ENCODE peak calls at places on chromosomes 1 and 21, in five cellular contexts. A is stimulated activated naive B cell treated with anti-CD40 and anti-IgM and Interleukin-4, amounts not matched to agents 10 μg/mL and 1 μg/mL and 100 μg/mL, for 72 hours; R is neuronal stem cell; H is GM06990; D is GM10248. T is an unnamed sample.

GRCh38 chr1:229318056-229318455 is 24.8 kb downstream of the CCSAP start:
- DNase-seq in A (no peak), R (no peak), H (no peak), D (no peak), T (no peak)

GRCh38 chr1:95035536-95035935 is 37.2 kb downstream of the ALG14 start:
- DNase-seq in A (no peak), R (no peak), H (no peak), D (no peak), T (peak)

GRCh38 chr1:153387001-153387400 is 3.9 kb downstream of the S100A8 start:
- DNase-seq in A (no peak), R (no peak), H (no peak), D (no peak), T (no peak)

GRCh38 chr1:90502696-90503095 is 214.4 kb downstream of the BARHL2 start:
- DNase-seq in A (no peak), R (peak), H (no peak), D (no peak), T (no peak)

GRCh38 chr1:18941221-18942141 is 15.0 kb downstream of the IFFO2 start:
- DNase-seq in A (no peak), R (peak), H (no peak), D (no peak), T (peak)

GRCh38 chr21:26443867-26444266 is 129.2 kb downstream of the CYYR1 start:
- DNase-seq in A (no peak), R (no peak), H (no peak), D (no peak), T (no peak)

GRCh38 chr21:31744162-31744800 is 12.4 kb upstream of the SCAF4 start:
- DNase-seq in A (no peak), R (no peak), H (no peak), D (no peak), T (peak)

GRCh38 chr1:10632691-10633090 is 157.9 kb downstream of the PEX14 start:
- DNase-seq in A (no peak), R (no peak), H (no peak), D (no peak), T (no peak)

GRCh38 chr1:169049258-169049936 is 57.1 kb upstream of the ATP1B1 start:
- DNase-seq in A (no peak), R (no peak), H (no peak), D (no peak), T (no peak)

GRCh38 chr1:55446351-55446750 is 231.2 kb upstream of the USP24 start:
- DNase-seq in A (no peak), R (no peak), H (no peak), D (no peak), T (no peak)

GRCh38 chr1:117060441-117061317 is 553 bp downstream of the TTF2 start:
- DNase-seq in A (peak), R (no peak), H (no peak), D (peak), T (peak)